ENCODE peak calls at places on chromosomes 12 and 14, in six cellular contexts. One of them, this sample, is unnamed.

GRCh38 chr14:61632401-61633195 is 62.7 kb upstream of the HIF1A start:
- DNase-seq in IMR-90: no peak
- DNase-seq in GM23338: no peak
- DNase-seq in dorsolateral prefrontal cortex: no peak
- DNase-seq in suprapubic skin: no peak
- DNase-seq in left ventricle myocardium inferior: no peak
- DNase-seq in this sample: no peak

GRCh38 chr12:89999699-90000505 is 291.3 kb upstream of the ATP2B1 start:
- DNase-seq in IMR-90: peak
- DNase-seq in GM23338: no peak
- DNase-seq in dorsolateral prefrontal cortex: no peak
- DNase-seq in suprapubic skin: no peak
- DNase-seq in left ventricle myocardium inferior: no peak
- DNase-seq in this sample: peak

GRCh38 chr14:69535230-69535848 is 39.3 kb downstream of the CCDC177 start:
- DNase-seq in IMR-90: peak
- DNase-seq in GM23338: peak
- DNase-seq in dorsolateral prefrontal cortex: peak
- DNase-seq in suprapubic skin: no peak
- DNase-seq in left ventricle myocardium inferior: no peak
- DNase-seq in this sample: peak

GRCh38 chr12:4700621-4701026 is 19.6 kb upstream of the GALNT8 start:
- DNase-seq in IMR-90: peak
- DNase-seq in GM23338: peak
- DNase-seq in dorsolateral prefrontal cortex: no peak
- DNase-seq in suprapubic skin: no peak
- DNase-seq in left ventricle myocardium inferior: peak
- DNase-seq in this sample: peak

GRCh38 chr14:100474176-100474575 is 113.0 kb downstream of the BEGAIN start:
- DNase-seq in IMR-90: no peak
- DNase-seq in GM23338: no peak
- DNase-seq in dorsolateral prefrontal cortex: no peak
- DNase-seq in suprapubic skin: no peak
- DNase-seq in left ventricle myocardium inferior: no peak
- DNase-seq in this sample: no peak

GRCh38 chr12:82835217-82835616 is 148.5 kb downstream of the TMTC2 start:
- DNase-seq in IMR-90: peak
- DNase-seq in GM23338: no peak
- DNase-seq in dorsolateral prefrontal cortex: no peak
- DNase-seq in suprapubic skin: no peak
- DNase-seq in left ventricle myocardium inferior: no peak
- DNase-seq in this sample: peak

GRCh38 chr14:61649283-61649682 is 46.0 kb upstream of the HIF1A start:
- DNase-seq in IMR-90: no peak
- DNase-seq in GM23338: no peak
- DNase-seq in dorsolateral prefrontal cortex: no peak
- DNase-seq in suprapubic skin: no peak
- DNase-seq in left ventricle myocardium inferior: no peak
- DNase-seq in this sample: no peak

GRCh38 chr12:87775051-87775450 is 254.2 kb downstream of the C12orf50 start:
- DNase-seq in IMR-90: no peak
- DNase-seq in GM23338: no peak
- DNase-seq in dorsolateral prefrontal cortex: no peak
- DNase-seq in suprapubic skin: no peak
- DNase-seq in left ventricle myocardium inferior: no peak
- DNase-seq in this sample: no peak

GRCh38 chr12:62725781-62726180 is 209.2 kb downstream of the PPM1H start:
- DNase-seq in IMR-90: no peak
- DNase-seq in GM23338: no peak
- DNase-seq in dorsolateral prefrontal cortex: no peak
- DNase-seq in suprapubic skin: no peak
- DNase-seq in left ventricle myocardium inferior: no peak
- DNase-seq in this sample: no peak

GRCh38 chr12:109154485-109155438 is 38.4 kb downstream of the ACACB start:
- DNase-seq in IMR-90: peak
- DNase-seq in GM23338: peak
- DNase-seq in dorsolateral prefrontal cortex: peak
- DNase-seq in suprapubic skin: peak
- DNase-seq in left ventricle myocardium inferior: peak
- DNase-seq in this sample: peak

GRCh38 chr12:30013051-30013450 is 229.3 kb upstream of the TMTC1 start:
- DNase-seq in IMR-90: no peak
- DNase-seq in GM23338: peak
- DNase-seq in dorsolateral prefrontal cortex: no peak
- DNase-seq in suprapubic skin: no peak
- DNase-seq in left ventricle myocardium inferior: no peak
- DNase-seq in this sample: no peak

GRCh38 chr12:116201908-116202307 is 75.6 kb downstream of the MED13L start:
- DNase-seq in IMR-90: peak
- DNase-seq in GM23338: no peak
- DNase-seq in dorsolateral prefrontal cortex: no peak
- DNase-seq in suprapubic skin: no peak
- DNase-seq in left ventricle myocardium inferior: no peak
- DNase-seq in this sample: peak

GRCh38 chr14:99605299-99605961 is 1.4 kb upstream of the CCDC85C start:
- DNase-seq in IMR-90: peak
- DNase-seq in GM23338: peak
- DNase-seq in dorsolateral prefrontal cortex: peak
- DNase-seq in suprapubic skin: no peak
- DNase-seq in left ventricle myocardium inferior: peak
- DNase-seq in this sample: peak

GRCh38 chr14:50394713-50395112 is 2.0 kb downstream of the CDKL1 start:
- DNase-seq in IMR-90: no peak
- DNase-seq in GM23338: no peak
- DNase-seq in dorsolateral prefrontal cortex: no peak
- DNase-seq in suprapubic skin: no peak
- DNase-seq in left ventricle myocardium inferior: no peak
- DNase-seq in this sample: no peak

DNA sequence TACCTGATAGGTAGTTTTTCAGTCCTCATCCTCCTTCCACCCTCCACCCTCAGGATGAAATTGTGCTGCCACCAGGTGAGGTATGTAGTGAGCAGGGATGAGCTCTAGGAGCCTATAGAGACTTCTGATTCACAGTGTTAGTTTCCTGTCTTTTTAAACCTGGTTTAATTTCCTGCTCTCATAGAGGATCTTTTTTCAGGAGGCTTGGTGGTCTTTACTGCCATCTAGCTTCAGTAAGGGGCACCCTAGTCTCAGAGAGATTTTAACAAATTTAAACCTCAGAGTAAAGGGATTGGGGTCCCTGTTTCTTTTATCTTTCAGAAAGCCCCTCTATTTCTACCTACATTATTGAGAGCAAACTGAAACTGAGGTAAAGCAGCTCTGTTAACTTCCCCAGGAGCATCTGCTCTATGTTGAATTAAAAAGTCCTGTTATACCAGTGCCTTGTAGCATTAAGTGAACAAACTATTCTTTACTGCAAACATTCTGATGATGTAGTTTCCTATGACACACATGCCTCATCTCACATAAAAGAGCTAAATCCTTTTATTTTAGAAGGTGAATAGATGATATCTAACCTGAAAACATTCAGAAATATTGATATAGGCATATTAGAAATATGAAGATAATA is 172.2 kb upstream of the DDHD1 start:
- DNase-seq in IMR-90: peak
- DNase-seq in GM23338: peak
- DNase-seq in dorsolateral prefrontal cortex: no peak
- DNase-seq in suprapubic skin: no peak
- DNase-seq in left ventricle myocardium inferior: no peak
- DNase-seq in this sample: peak
- TF ChIP-seq CTCF in IMR-90: peak
- TF ChIP-seq CTCF in GM23338: peak
- TF ChIP-seq CTCF in dorsolateral prefrontal cortex: peak
- TF ChIP-seq CTCF in suprapubic skin: no peak
- TF ChIP-seq CTCF in left ventricle myocardium inferior: peak
- TF ChIP-seq CTCF in this sample: peak

DNA sequence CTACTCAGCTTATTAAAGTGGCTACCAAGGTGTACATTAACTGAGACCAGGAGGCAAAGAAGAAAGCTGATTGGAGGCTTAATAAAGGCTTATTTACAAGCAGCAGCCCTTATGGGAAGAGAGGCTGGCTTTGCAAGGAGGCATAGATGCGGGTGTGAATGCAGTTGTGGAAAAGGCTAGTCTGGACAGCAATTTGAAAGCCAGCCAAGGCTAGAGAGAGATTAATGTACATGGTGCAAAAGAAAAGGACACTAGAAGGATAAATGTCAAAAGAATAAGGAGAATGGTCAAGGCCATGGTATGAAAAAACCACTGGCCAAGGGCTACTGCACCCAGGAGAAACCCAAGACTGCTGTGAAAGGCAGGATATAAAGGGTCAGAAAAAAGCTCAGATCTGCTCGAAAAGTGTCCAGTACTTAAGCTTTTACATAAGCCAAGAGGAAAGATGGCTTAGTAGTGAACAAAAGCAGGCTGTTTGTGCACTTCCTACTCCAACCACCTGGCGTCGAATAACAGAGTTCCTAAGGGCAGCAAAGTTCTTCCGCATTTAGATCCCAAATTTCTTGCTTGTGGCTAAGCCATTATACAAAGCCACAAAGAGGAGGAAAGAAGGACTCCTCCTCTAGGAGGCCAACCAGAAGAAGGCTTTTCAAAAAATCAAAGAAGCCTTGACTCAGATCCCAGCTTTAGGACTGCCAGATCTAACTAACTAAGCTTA is 24.0 kb downstream of the KLRK1 start:
- DNase-seq in IMR-90: peak
- DNase-seq in GM23338: no peak
- DNase-seq in dorsolateral prefrontal cortex: no peak
- DNase-seq in suprapubic skin: no peak
- DNase-seq in left ventricle myocardium inferior: no peak
- DNase-seq in this sample: no peak
- H3K4me3 ChIP-seq in IMR-90: peak
- H3K4me3 ChIP-seq in GM23338: peak
- H3K4me3 ChIP-seq in dorsolateral prefrontal cortex: peak
- H3K4me3 ChIP-seq in suprapubic skin: peak
- H3K4me3 ChIP-seq in left ventricle myocardium inferior: peak
- H3K4me3 ChIP-seq in this sample: peak

GRCh38 chr12:12127304-12127703 is 56.6 kb downstream of the BCL2L14 start:
- DNase-seq in IMR-90: no peak
- DNase-seq in GM23338: no peak
- DNase-seq in dorsolateral prefrontal cortex: no peak
- DNase-seq in suprapubic skin: no peak
- DNase-seq in left ventricle myocardium inferior: no peak
- DNase-seq in this sample: no peak

GRCh38 chr12:12133785-12134184 is 63.0 kb downstream of the BCL2L14 start:
- DNase-seq in IMR-90: no peak
- DNase-seq in GM23338: no peak
- DNase-seq in dorsolateral prefrontal cortex: no peak
- DNase-seq in suprapubic skin: no peak
- DNase-seq in left ventricle myocardium inferior: no peak
- DNase-seq in this sample: no peak

GRCh38 chr12:12138203-12139154 is 67.7 kb downstream of the BCL2L14 start:
- DNase-seq in IMR-90: no peak
- DNase-seq in GM23338: no peak
- DNase-seq in dorsolateral prefrontal cortex: no peak
- DNase-seq in suprapubic skin: no peak
- DNase-seq in left ventricle myocardium inferior: no peak
- DNase-seq in this sample: no peak

GRCh38 chr12:12128665-12129064 is 57.9 kb downstream of the BCL2L14 start:
- DNase-seq in IMR-90: no peak
- DNase-seq in GM23338: no peak
- DNase-seq in dorsolateral prefrontal cortex: no peak
- DNase-seq in suprapubic skin: no peak
- DNase-seq in left ventricle myocardium inferior: no peak
- DNase-seq in this sample: no peak

DNA sequence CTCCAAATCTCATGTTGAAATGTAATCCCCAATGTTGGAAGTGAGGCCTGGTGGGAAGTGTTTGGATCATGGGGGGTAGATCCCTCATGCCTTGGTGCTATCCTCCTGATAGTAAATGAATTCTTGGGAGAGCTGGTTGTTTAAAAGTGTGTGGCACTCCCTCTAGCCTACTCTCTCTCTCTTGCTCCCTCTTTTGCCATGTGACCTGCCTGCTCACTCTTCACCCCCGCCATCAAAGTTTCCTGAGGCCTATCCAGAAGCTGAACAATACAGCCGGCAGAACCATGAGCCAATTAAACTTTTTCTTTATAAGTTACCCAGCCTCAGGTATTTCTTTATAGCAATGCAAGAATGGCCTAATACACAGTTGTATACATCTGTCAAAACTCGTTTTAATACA is 62.5 kb downstream of the BCL2L14 start:
- DNase-seq in IMR-90: no peak
- DNase-seq in GM23338: peak
- DNase-seq in dorsolateral prefrontal cortex: no peak
- DNase-seq in suprapubic skin: no peak
- DNase-seq in left ventricle myocardium inferior: no peak
- DNase-seq in this sample: no peak
- TF ChIP-seq CTCF in IMR-90: no peak
- TF ChIP-seq CTCF in GM23338: no peak
- TF ChIP-seq CTCF in dorsolateral prefrontal cortex: no peak
- TF ChIP-seq CTCF in suprapubic skin: no peak
- TF ChIP-seq CTCF in left ventricle myocardium inferior: no peak
- TF ChIP-seq CTCF in this sample: no peak

GRCh38 chr12:50507474-50507838 is 2.7 kb downstream of the DIP2B start:
- DNase-seq in IMR-90: no peak
- DNase-seq in GM23338: no peak
- DNase-seq in dorsolateral prefrontal cortex: no peak
- DNase-seq in suprapubic skin: no peak
- DNase-seq in left ventricle myocardium inferior: no peak
- DNase-seq in this sample: no peak

GRCh38 chr12:50507930-50508329 is 3.1 kb downstream of the DIP2B start:
- DNase-seq in IMR-90: no peak
- DNase-seq in GM23338: no peak
- DNase-seq in dorsolateral prefrontal cortex: no peak
- DNase-seq in suprapubic skin: no peak
- DNase-seq in left ventricle myocardium inferior: no peak
- DNase-seq in this sample: no peak

GRCh38 chr12:50505386-50505827 is 622 bp downstream of the DIP2B start:
- DNase-seq in IMR-90: no peak
- DNase-seq in GM23338: no peak
- DNase-seq in dorsolateral prefrontal cortex: no peak
- DNase-seq in suprapubic skin: no peak
- DNase-seq in left ventricle myocardium inferior: peak
- DNase-seq in this sample: peak

GRCh38 chr12:50505945-50506344 is 1.2 kb downstream of the DIP2B start:
- DNase-seq in IMR-90: no peak
- DNase-seq in GM23338: no peak
- DNase-seq in dorsolateral prefrontal cortex: peak
- DNase-seq in suprapubic skin: no peak
- DNase-seq in left ventricle myocardium inferior: no peak
- DNase-seq in this sample: peak

DNA sequence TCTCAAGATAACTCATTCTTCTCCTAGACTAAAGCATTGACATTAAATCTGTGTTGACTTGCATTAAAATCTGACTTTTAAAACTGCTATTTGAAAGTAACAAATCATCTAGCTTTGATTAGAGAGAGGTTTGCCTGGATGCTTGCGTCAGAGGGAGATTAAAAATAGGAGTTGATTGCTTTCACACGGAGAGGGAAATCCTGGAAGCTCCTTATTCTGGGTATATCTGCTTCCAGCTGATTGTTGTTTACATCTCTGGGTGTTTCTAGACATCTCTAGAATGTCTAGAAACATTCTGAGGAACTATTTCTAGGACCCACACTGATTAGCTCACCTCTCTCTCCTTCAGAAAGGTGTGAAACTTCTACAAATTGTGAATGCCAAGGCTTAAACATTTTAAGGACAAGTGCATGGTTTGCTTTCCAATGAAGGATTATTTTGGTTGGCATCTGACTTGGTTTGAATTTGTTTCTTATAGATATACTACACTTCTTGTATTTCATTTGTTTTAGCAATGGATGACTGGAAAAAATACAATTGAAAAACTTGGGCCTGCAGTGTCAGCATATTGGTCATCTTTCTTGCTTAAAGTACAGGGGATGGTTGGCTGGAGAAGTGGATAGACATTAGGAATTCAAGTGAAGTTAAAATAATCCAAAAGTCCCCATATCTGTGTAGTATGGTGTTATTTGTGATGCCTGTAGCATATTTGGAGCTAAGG is 2.1 kb downstream of the DIP2B start:
- DNase-seq in IMR-90: no peak
- DNase-seq in GM23338: no peak
- DNase-seq in dorsolateral prefrontal cortex: no peak
- DNase-seq in suprapubic skin: no peak
- DNase-seq in left ventricle myocardium inferior: no peak
- DNase-seq in this sample: no peak
- H3K4me3 ChIP-seq in IMR-90: no peak
- H3K4me3 ChIP-seq in GM23338: peak
- H3K4me3 ChIP-seq in dorsolateral prefrontal cortex: peak
- H3K4me3 ChIP-seq in suprapubic skin: peak
- H3K4me3 ChIP-seq in left ventricle myocardium inferior: peak
- H3K4me3 ChIP-seq in this sample: no peak

This sample was measured in fibroblast of mammary gland.